ENCODE peak calls at places on chromosome 14, in five cellular contexts. T is HepG2, V is K562, Y is HCT116, A is GM12878. G is an unnamed sample.

GRCh38 chr14:104291123-104292000 is 153.0 kb downstream of the KIF26A start:
- DNase-seq in T (no peak), V (no peak), Y (no peak), A (no peak), G (peak)

GRCh38 chr14:80344208-80344607 is 132.9 kb upstream of the DIO2 start:
- DNase-seq in T (no peak), V (no peak), Y (no peak), A (no peak), G (no peak)

GRCh38 chr14:80959448-80960006 is 4.1 kb downstream of the TSHR start:
- DNase-seq in T (no peak), V (no peak), Y (no peak), A (peak), G (no peak)

GRCh38 chr14:103597623-103598372 is 31.2 kb upstream of the KLC1 start:
- DNase-seq in T (no peak), V (peak), Y (peak), A (no peak), G (no peak)

GRCh38 chr14:74582910-74583581 is 29.0 kb downstream of the LTBP2 start:
- DNase-seq in T (no peak), V (no peak), Y (no peak), A (no peak), G (no peak)

GRCh38 chr14:30005114-30005698 is 77.6 kb upstream of the PRKD1 start:
- DNase-seq in T (peak), V (peak), Y (no peak), A (no peak), G (no peak)

GRCh38 chr14:96408608-96409007 is 16.7 kb downstream of the AK7 start:
- DNase-seq in T (no peak), V (no peak), Y (no peak), A (no peak), G (peak)

GRCh38 chr14:37974421-37974820 is 233.3 kb upstream of the SSTR1 start:
- DNase-seq in T (no peak), V (no peak), Y (no peak), A (no peak), G (no peak)

GRCh38 chr14:93100098-93100497 is 15.6 kb downstream of the ITPK1 start:
- DNase-seq in T (no peak), V (no peak), Y (no peak), A (no peak), G (no peak)

GRCh38 chr14:105999361-106000028 is 473.1 kb downstream of the TMEM121 start:
- DNase-seq in T (peak), V (peak), Y (peak), A (no peak), G (no peak)

GRCh38 chr14:22388669-22389625 is 200.1 kb downstream of the DAD1 start:
- DNase-seq in T (peak), V (no peak), Y (no peak), A (no peak), G (no peak)

GRCh38 chr14:103695331-103696026 is 19.8 kb downstream of the XRCC3 start:
- DNase-seq in T (no peak), V (no peak), Y (no peak), A (no peak), G (no peak)

GRCh38 chr14:102258136-102258535 is 46.8 kb downstream of the MOK start:
- DNase-seq in T (no peak), V (no peak), Y (no peak), A (no peak), G (no peak)

GRCh38 chr14:20350860-20351259 is 7.4 kb downstream of the PARP2 start:
- DNase-seq in T (no peak), V (no peak), Y (no peak), A (no peak), G (no peak)

GRCh38 chr14:20782280-20782890 is 1.3 kb downstream of the RNASE6 start:
- DNase-seq in T (no peak), V (no peak), Y (no peak), A (no peak), G (no peak)

GRCh38 chr14:95141684-95142083 is 15.6 kb downstream of the DICER1 start:
- DNase-seq in T (no peak), V (no peak), Y (no peak), A (no peak), G (no peak)

GRCh38 chr14:72752034-72752412 is 141.9 kb downstream of the DPF3 start:
- DNase-seq in T (no peak), V (no peak), Y (no peak), A (no peak), G (no peak)

GRCh38 chr14:73242274-73242960 is 5.1 kb downstream of the PAPLN start:
- DNase-seq in T (no peak), V (no peak), Y (no peak), A (peak), G (no peak)

GRCh38 chr14:72781476-72782181 is 112.3 kb downstream of the DPF3 start:
- DNase-seq in T (peak), V (no peak), Y (no peak), A (no peak), G (no peak)

GRCh38 chr14:101120636-101121398 is 217.3 kb upstream of the RTL1 start:
- DNase-seq in T (no peak), V (no peak), Y (no peak), A (no peak), G (no peak)

GRCh38 chr14:50067723-50068495 is 48.5 kb downstream of the VCPKMT start:
- DNase-seq in T (peak), V (no peak), Y (peak), A (no peak), G (no peak)

GRCh38 chr14:84343637-84344036 is 1186.3 kb upstream of the FLRT2 start:
- DNase-seq in T (no peak), V (no peak), Y (no peak), A (no peak), G (no peak)

GRCh38 chr14:52315355-52315718 is 1.2 kb downstream of the PTGER2 start:
- DNase-seq in T (no peak), V (no peak), Y (no peak), A (no peak), G (no peak)

GRCh38 chr14:44300911-44301310 is 206.2 kb downstream of the FSCB start:
- DNase-seq in T (no peak), V (no peak), Y (no peak), A (no peak), G (no peak)

GRCh38 chr14:54472291-54472690 is 16.5 kb downstream of the GMFB start:
- DNase-seq in T (no peak), V (no peak), Y (no peak), A (no peak), G (no peak)

GRCh38 chr14:54474232-54474793 is 14.5 kb downstream of the GMFB start:
- DNase-seq in T (no peak), V (no peak), Y (no peak), A (no peak), G (no peak)

GRCh38 chr14:54475187-54475881 is 13.4 kb downstream of the GMFB start:
- DNase-seq in T (no peak), V (no peak), Y (no peak), A (no peak), G (no peak)

GRCh38 chr14:54470701-54471100 is 18.1 kb downstream of the GMFB start:
- DNase-seq in T (no peak), V (no peak), Y (no peak), A (no peak), G (no peak)

DNA sequence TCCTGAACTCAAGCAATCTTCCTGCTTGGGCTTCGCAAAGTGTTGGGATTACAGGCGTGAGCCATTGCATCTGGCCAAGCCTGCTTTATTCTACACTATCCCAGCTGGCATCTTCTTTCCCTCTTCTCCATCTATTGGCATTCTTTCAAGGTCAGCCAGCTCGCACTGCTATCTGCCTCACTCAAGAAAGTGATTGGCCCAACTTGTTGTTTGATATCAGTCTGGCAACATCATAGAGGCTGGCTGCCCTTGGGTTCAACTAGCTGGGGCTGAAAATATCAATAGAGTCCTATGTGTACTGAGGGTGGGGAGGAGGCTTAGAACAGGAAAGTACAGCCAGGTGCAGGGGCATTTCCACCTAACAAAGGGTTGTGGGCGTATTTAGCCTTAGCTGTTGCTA is 17.1 kb downstream of the GMFB start:
- DNase-seq in T (no peak), V (no peak), Y (no peak), A (no peak), G (no peak)
- TF ChIP-seq ZNF274 in T (no peak), V (no peak), Y (no peak), A (no peak), G (no peak)

DNA sequence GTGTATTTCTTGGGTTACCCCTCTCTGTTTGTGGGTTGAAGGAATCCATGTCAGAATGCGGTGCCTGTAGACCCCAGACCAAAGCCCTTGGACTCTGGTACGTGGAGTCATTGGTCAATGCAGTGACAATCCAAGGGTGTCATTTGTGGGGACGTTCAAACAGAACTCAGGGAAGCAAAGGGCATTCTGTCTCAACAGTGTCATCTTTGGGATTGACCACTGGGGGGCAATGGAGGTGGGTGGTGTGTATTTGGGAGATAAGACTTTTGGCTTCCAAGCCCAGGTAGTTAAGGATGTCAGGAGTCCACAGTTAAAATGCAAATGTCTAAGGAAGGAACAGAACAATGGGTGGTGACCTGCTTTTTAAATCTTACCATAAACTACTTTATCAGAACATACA is 54.6 kb upstream of the CCDC175 start:
- DNase-seq in T (peak), V (peak), Y (no peak), A (no peak), G (peak)
- TF ChIP-seq SIN3A in T (no peak), V (no peak), Y (no peak), A (no peak), G (no peak)

GRCh38 chr14:57512221-57512620 is 18.6 kb upstream of the CCDC198 start:
- DNase-seq in T (no peak), V (no peak), Y (no peak), A (no peak), G (no peak)
- TF ChIP-seq ZNF274 in T (no peak), V (no peak), Y (no peak), A (no peak), G (no peak)

GRCh38 chr14:36661506-36662257 is at the start of gene PAX9:
- DNase-seq in T (peak), V (peak), Y (peak), A (peak), G (peak)

GRCh38 chr14:36659010-36659821 is 2.4 kb upstream of the PAX9 start:
- DNase-seq in T (no peak), V (no peak), Y (no peak), A (no peak), G (no peak)

GRCh38 chr14:36659822-36660735 is 1.6 kb upstream of the PAX9 start:
- DNase-seq in T (no peak), V (no peak), Y (no peak), A (no peak), G (peak)

GRCh38 chr14:36662258-36662542 is 540 bp downstream of the PAX9 start:
- DNase-seq in T (no peak), V (no peak), Y (no peak), A (no peak), G (no peak)

DNA sequence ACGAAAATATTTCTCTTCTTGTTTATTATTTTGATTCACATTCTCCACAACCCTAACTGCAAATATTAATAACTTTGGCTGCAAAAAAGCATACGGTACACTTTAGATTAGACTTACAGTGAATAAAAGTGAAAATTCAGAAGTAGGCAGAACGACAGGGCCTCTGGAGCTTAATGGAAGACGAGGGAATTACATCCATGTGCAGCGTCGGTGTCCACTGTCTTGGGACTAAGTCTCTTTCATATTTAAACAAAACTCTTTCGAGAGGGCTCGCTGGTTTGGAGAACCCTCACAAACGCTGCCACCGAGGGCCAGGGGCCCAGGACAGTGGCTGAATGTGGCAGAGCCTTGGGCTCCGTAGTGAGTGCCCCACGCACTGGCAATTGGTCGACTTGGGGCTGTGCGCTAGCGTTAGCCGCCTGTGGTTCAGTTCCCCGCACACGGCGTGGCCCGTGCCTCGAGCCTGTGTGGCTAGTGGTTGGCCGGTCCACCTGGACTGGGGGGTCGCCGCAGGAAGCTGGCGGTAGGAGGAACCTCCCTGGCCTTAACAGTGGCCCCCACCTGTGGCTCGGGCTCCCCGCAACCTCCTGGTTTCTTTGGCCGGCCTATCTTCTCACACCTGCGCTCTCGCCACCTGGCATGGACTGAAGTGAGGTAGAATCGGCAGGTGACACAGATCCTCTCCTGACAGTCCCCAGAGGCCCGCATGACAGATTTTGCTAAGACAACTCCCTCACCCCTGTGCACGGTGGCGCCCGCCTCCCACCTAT is 739 bp upstream of the PAX9 start:
- DNase-seq in T (no peak), V (no peak), Y (no peak), A (no peak), G (peak)
- TF ChIP-seq SIN3A in T (no peak), V (no peak), Y (no peak), A (no peak), G (no peak)